ENCODE peak calls at places on chromosome 15, in five cellular contexts. U is tibial nerve, S is astrocyte of the spinal cord, F is ovary, W is progenitor cell of endocrine pancreas. D is an unnamed sample.

GRCh38 chr15:84982301-84982920 is 755 bp downstream of the PDE8A start:
- DNase-seq in U (no peak), S (no peak), F (peak; percentile 54), W (no peak), D (peak; percentile 24)

GRCh38 chr15:48674876-48675275 is 29.4 kb upstream of the FBN1 start:
- DNase-seq in U (no peak), S (peak; percentile 78), F (no peak), W (no peak), D (no peak)

GRCh38 chr15:72585659-72586058 is 68.8 kb upstream of the GOLGA6B start:
- DNase-seq in U (no peak), S (peak; percentile 45), F (no peak), W (no peak), D (no peak)

GRCh38 chr15:90642464-90643300 is 74.5 kb upstream of the BLM start:
- DNase-seq in U (no peak), S (no peak), F (no peak), W (no peak), D (no peak)

GRCh38 chr15:67839358-67839928 is 402 bp downstream of the RNU6-1 start:
- DNase-seq in U (no peak), S (peak; percentile 75), F (peak; percentile 34), W (no peak), D (no peak)

GRCh38 chr15:81225161-81225671 is 28.5 kb downstream of the IL16 start:
- DNase-seq in U (peak; percentile 48), S (no peak), F (no peak), W (no peak), D (no peak)

GRCh38 chr15:96234109-96234892 is 96.2 kb upstream of the NR2F2 start:
- DNase-seq in U (no peak), S (no peak), F (no peak), W (no peak), D (no peak)

GRCh38 chr15:77032052-77032646 is 37.2 kb downstream of the PSTPIP1 start:
- DNase-seq in U (peak; percentile 9), S (no peak), F (peak; percentile 19), W (peak; percentile 8), D (no peak)

GRCh38 chr15:69299451-69300128 is 878 bp downstream of the PAQR5 start:
- DNase-seq in U (no peak), S (no peak), F (no peak), W (no peak), D (no peak)

GRCh38 chr15:29812384-29812694 is 9.9 kb downstream of the TJP1 start:
- DNase-seq in U (no peak), S (peak; percentile 52), F (no peak), W (no peak), D (no peak)

GRCh38 chr15:94882071-94882712 is 650.8 kb downstream of the MCTP2 start:
- DNase-seq in U (no peak), S (no peak), F (no peak), W (no peak), D (no peak)

GRCh38 chr15:75235051-75235673 is 23.0 kb upstream of the GOLGA6C start:
- DNase-seq in U (no peak), S (no peak), F (no peak), W (no peak), D (peak; percentile 12)

GRCh38 chr15:42650208-42651066 is 75.0 kb downstream of the STARD9 start:
- DNase-seq in U (peak; percentile 42), S (peak; percentile 83), F (peak; percentile 62), W (peak; percentile 25), D (peak; percentile 62)

GRCh38 chr15:76201536-76202255 is 109.6 kb downstream of the ETFA start:
- DNase-seq in U (no peak), S (no peak), F (no peak), W (no peak), D (no peak)

GRCh38 chr15:91478717-91479191 is 374.8 kb upstream of the SLCO3A1 start:
- DNase-seq in U (no peak), S (no peak), F (no peak), W (no peak), D (no peak)

GRCh38 chr15:100763764-100764750 is 115.6 kb upstream of the ALDH1A3 start:
- DNase-seq in U (no peak), S (no peak), F (no peak), W (no peak), D (no peak)

GRCh38 chr15:70018646-70019600 is 78.8 kb downstream of the TLE3 start:
- DNase-seq in U (no peak), S (no peak), F (no peak), W (no peak), D (no peak)

GRCh38 chr15:89971592-89971997 is 29.5 kb upstream of the ZNF710 start:
- DNase-seq in U (no peak), S (peak; percentile 27), F (peak; percentile 26), W (peak; percentile 45), D (peak; percentile 78)

GRCh38 chr15:25712961-25713355 is 150.2 kb downstream of the ATP10A start:
- DNase-seq in U (no peak), S (no peak), F (no peak), W (no peak), D (no peak)

GRCh38 chr15:65318870-65319356 is 14.4 kb downstream of the RNU5B-1 start:
- DNase-seq in U (peak; percentile 61), S (peak; percentile 73), F (peak; percentile 85), W (peak; percentile 81), D (peak; percentile 88)

GRCh38 chr15:68354923-68355322 is 77.0 kb downstream of the ITGA11 start:
- DNase-seq in U (no peak), S (peak; percentile 97), F (no peak), W (no peak), D (no peak)

GRCh38 chr15:65184944-65185717 is at the start of gene CLPX:
- DNase-seq in U (peak; percentile 81), S (peak; percentile 95), F (peak; percentile 92), W (peak; percentile 82), D (peak; percentile 84)

GRCh38 chr15:67906382-67906781 is 66.5 kb upstream of the RNU6-1 start:
- DNase-seq in U (no peak), S (no peak), F (no peak), W (no peak), D (no peak)

GRCh38 chr15:54109014-54109413 is 130.8 kb downstream of the UNC13C start:
- DNase-seq in U (no peak), S (no peak), F (no peak), W (no peak), D (no peak)
- TF ChIP-seq CTCF in U (no peak), S (no peak), F (no peak), W (no peak), D (no peak)

GRCh38 chr15:58362262-58362922 is 69.4 kb upstream of the LIPC start:
- DNase-seq in U (no peak), S (no peak), F (no peak), W (no peak), D (no peak)
- TF ChIP-seq CTCF in U (no peak), S (no peak), F (no peak), W (no peak), D (no peak)

GRCh38 chr15:98505611-98506031 is 142.7 kb upstream of the IGF1R start:
- DNase-seq in U (peak; percentile 67), S (no peak), F (no peak), W (no peak), D (no peak)
- TF ChIP-seq CTCF in U (no peak), S (no peak), F (no peak), W (no peak), D (no peak)

DNA sequence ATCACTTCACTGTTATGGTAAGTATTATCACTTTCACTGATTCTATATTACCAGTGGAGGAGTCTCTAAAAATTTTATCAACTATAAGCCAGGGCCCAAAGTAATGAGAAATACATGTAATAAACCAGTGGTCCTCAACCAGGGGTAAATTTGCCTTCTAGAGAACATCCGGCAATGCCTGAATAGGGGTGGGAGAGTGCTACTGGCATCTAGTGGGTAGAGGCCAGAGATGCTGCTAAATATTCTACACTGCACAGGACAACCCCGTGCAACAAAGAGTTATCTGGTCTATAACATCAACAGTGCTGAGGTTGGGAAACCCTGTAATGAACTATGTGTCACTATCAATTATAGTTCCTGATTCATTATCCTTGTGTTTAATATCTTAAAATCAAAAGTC is 2.2 kb downstream of the LYSMD2 start:
- DNase-seq in U (no peak), S (no peak), F (no peak), W (no peak), D (no peak)
- TF ChIP-seq CTCF in U (no peak), S (no peak), F (no peak), W (no peak), D (no peak)

GRCh38 chr15:33618300-33618699 is 307.5 kb downstream of the RYR3 start:
- DNase-seq in U (no peak), S (no peak), F (no peak), W (no peak), D (no peak)

GRCh38 chr15:33621156-33621555 is 310.4 kb downstream of the RYR3 start:
- DNase-seq in U (no peak), S (no peak), F (no peak), W (no peak), D (no peak)

DNA sequence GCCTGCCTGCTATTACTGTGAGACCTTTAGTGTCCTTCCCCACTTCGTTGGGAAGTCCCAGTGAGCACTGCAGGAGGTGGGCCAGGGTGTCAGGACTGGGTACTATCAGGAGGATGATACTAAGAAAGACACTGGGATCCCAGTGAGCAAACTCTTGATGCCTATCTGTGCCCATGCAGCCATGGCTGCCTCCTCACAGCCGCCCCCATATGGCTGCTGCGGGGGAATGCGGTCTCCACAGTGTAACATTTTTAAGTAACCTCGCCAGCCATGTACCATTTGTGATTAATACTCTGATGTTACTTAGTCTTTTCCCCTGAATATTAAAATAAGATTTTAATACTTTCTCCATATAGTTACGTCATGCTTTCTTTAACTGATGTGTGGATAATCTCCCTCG is 312.2 kb downstream of the RYR3 start:
- DNase-seq in U (no peak), S (no peak), F (no peak), W (no peak), D (no peak)
- TF ChIP-seq CTCF in U (no peak), S (peak; percentile 12), F (no peak), W (peak; percentile 25), D (no peak)